ENCODE peak calls at places on chromosomes 12 and 14, in eight cellular contexts. Y is ureter; K is stimulated activated CD4-positive, alpha-beta T cell treated with anti-CD3 and anti-CD28 coated beads, Interleukin-1b, Interleukin-23, amount 100 ng/mL, for 24 hours; H is fibroblast of mammary gland; R is CD8-positive, alpha-beta memory T cell; Z is T47D; U is CD4-positive, CD25-positive, alpha-beta regulatory T cell; D is NCI-H1694. B is an unnamed sample.
A peak's percentile ranks its signal among the peaks of the same experiment; 100 is the strongest.

GRCh38 chr12:80187660-80188090 is 88.3 kb downstream of the OTOGL start:
- DNase-seq in D (peak; percentile 41), Y (peak; percentile 44), U (no peak), K (no peak), H (peak; percentile 75), R (no peak), Z (no peak), B (no peak)

GRCh38 chr12:110576504-110576903 is 6.6 kb downstream of the PPTC7 start:
- DNase-seq in Y (no peak), K (no peak), H (no peak), Z (no peak), U (no peak), D (no peak), R (no peak), B (no peak)

GRCh38 chr14:68534301-68534700 is 258.6 kb downstream of the ZFP36L1 start:
- DNase-seq in H (no peak), Y (no peak), K (no peak), U (no peak), R (no peak), Z (no peak), D (no peak), B (peak; percentile 33)

GRCh38 chr14:25120261-25120660 is 70.3 kb upstream of the STXBP6 start:
- DNase-seq in R (no peak), Y (no peak), H (peak; percentile 30), K (no peak), U (no peak), D (no peak), Z (no peak), B (no peak)

GRCh38 chr12:51471465-51471864 is 46.8 kb downstream of the SLC4A8 start:
- DNase-seq in U (no peak), Z (no peak), H (no peak), Y (no peak), K (no peak), R (no peak), D (no peak), B (no peak)

GRCh38 chr12:92136883-92137582 is 8.6 kb downstream of the BTG1 start:
- DNase-seq in Z (no peak), D (no peak), K (no peak), H (peak; percentile 93), U (no peak), R (no peak), Y (no peak), B (peak; percentile 48)

GRCh38 chr12:120259418-120260202 is 5.9 kb downstream of the PXN start:
- DNase-seq in K (no peak), Z (no peak), Y (no peak), H (peak; percentile 79), U (no peak), R (no peak), D (no peak), B (no peak)

GRCh38 chr12:120234643-120235368 is 30.7 kb downstream of the PXN start:
- DNase-seq in K (no peak), H (peak; percentile 100), U (no peak), Y (peak; percentile 88), D (peak; percentile 55), R (no peak), Z (peak; percentile 88), B (peak; percentile 65)

GRCh38 chr14:89767861-89768268 is 186.7 kb downstream of the EFCAB11 start:
- DNase-seq in K (peak; percentile 43), R (peak; percentile 27), D (peak; percentile 82), H (peak; percentile 70), Y (no peak), U (peak; percentile 31), Z (peak; percentile 38), B (peak; percentile 24)